ENCODE peak calls at places on chromosome 16, in five cellular contexts. G is astrocyte of the cerebellum, I is lung, V is HFF-Myc, Q is AG09319. B is an unnamed sample.

GRCh38 chr16:22813946-22814325 is at the start of gene HS3ST2:
- DNase-seq in G (no peak), I (no peak), V (no peak), Q (no peak), B (no peak)

GRCh38 chr16:8686031-8686621 is 11.7 kb downstream of the ABAT start:
- DNase-seq in G (no peak), I (no peak), V (no peak), Q (no peak), B (no peak)

GRCh38 chr16:71409038-71409775 is 32.6 kb downstream of the TLE7 start:
- DNase-seq in G (no peak), I (no peak), V (no peak), Q (no peak), B (no peak)

GRCh38 chr16:1197237-1197866 is 27.7 kb downstream of the TPSG1 start:
- DNase-seq in G (no peak), I (no peak), V (no peak), Q (no peak), B (no peak)

GRCh38 chr16:27712251-27712711 is 162.3 kb downstream of the KATNIP start:
- DNase-seq in G (no peak), I (no peak), V (no peak), Q (no peak), B (no peak)

GRCh38 chr16:14015017-14015416 is 56.1 kb upstream of the MRTFB start:
- DNase-seq in G (no peak), I (no peak), V (no peak), Q (no peak), B (peak)

GRCh38 chr16:912684-913613 is 57.8 kb downstream of the LMF1 start:
- DNase-seq in G (no peak), I (no peak), V (no peak), Q (no peak), B (no peak)

GRCh38 chr16:50509521-50510341 is 38.5 kb upstream of the NKD1 start:
- DNase-seq in G (no peak), I (no peak), V (no peak), Q (no peak), B (no peak)

GRCh38 chr16:87965973-87966667 is 14.9 kb downstream of the BANP start:
- DNase-seq in G (peak), I (no peak), V (no peak), Q (peak), B (no peak)

DNA sequence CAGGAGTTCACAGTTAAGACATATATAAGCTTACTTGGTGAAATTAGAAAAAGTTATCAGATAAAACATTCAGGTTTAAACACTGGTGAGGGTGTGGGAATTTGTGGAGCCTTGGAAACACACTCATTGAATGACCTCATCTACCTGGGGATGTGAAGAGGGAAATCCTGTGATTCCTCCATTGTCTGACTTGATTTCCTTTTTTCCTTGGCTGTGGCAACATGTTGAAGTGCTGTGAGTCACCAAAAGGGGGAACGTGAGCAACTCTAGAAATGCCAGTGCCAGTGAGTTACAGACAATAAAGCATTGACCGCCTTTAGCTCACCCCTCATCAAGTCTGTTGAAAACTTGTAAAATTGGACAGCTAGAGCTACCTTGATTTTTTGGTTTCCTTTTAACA is 1.8 kb downstream of the HMOX2 start:
- DNase-seq in G (no peak), I (no peak), V (no peak), Q (no peak), B (peak)
- TF ChIP-seq CTCF in G (peak), I (no peak), V (peak), Q (peak), B (peak)

GRCh38 chr16:68736561-68736960 is 531 bp upstream of the CDH1 start:
- DNase-seq in G (no peak), I (no peak), V (no peak), Q (no peak), B (no peak)

GRCh38 chr16:68734782-68735181 is 2.3 kb upstream of the CDH1 start:
- DNase-seq in G (no peak), I (no peak), V (no peak), Q (no peak), B (no peak)

GRCh38 chr16:68739964-68740627 is 3.0 kb downstream of the CDH1 start:
- DNase-seq in G (no peak), I (no peak), V (no peak), Q (no peak), B (peak)

GRCh38 chr16:68737730-68738590 is 868 bp downstream of the CDH1 start:
- DNase-seq in G (no peak), I (peak), V (no peak), Q (no peak), B (no peak)

GRCh38 chr16:68737046-68737729 is at the start of gene CDH1:
- DNase-seq in G (no peak), I (peak), V (no peak), Q (no peak), B (no peak)
- TF ChIP-seq CTCF in G (no peak), I (no peak), V (no peak), Q (no peak), B (no peak)

GRCh38 chr16:57838161-57838560 is 35.9 kb upstream of the KIFC3 start:
- DNase-seq in G (no peak), I (no peak), V (no peak), Q (no peak), B (no peak)
- TF ChIP-seq CTCF in G (no peak), I (no peak), V (no peak), Q (no peak), B (no peak)

GRCh38 chr16:69497876-69498596 is 67.7 kb upstream of the NFAT5 start:
- DNase-seq in G (no peak), I (no peak), V (no peak), Q (no peak), B (no peak)

GRCh38 chr16:69495821-69496220 is 69.9 kb upstream of the NFAT5 start:
- DNase-seq in G (no peak), I (no peak), V (no peak), Q (no peak), B (no peak)

GRCh38 chr16:69496376-69496775 is 69.4 kb upstream of the NFAT5 start:
- DNase-seq in G (no peak), I (no peak), V (no peak), Q (no peak), B (no peak)

GRCh38 chr16:69498926-69499325 is 66.8 kb upstream of the NFAT5 start:
- DNase-seq in G (no peak), I (no peak), V (no peak), Q (no peak), B (no peak)

DNA sequence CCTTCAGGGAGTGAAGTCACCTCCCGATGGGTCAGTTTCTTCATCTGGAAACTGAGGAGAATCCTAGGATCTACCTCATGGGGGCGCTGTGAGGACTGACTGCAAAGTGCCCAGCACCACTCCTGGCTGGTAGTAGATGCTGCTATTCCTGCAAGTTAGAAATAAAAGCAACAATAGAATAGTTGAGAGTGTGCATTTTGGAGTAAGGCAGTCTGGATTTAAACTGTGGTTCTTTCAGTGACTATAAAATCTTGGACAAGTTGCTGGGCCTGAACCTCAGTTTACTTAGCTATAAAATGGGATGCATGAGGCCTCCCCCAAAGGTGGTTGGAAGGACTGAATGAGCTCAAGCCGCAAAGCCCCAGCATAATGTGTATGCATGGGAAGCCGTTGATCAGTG is 70.6 kb downstream of the CYB5B start:
- DNase-seq in G (no peak), I (peak), V (no peak), Q (no peak), B (no peak)
- TF ChIP-seq CTCF in G (no peak), I (no peak), V (peak), Q (peak), B (peak)

B was measured in epithelial cell of proximal tubule.